ENCODE peak calls at places on chromosomes 16 and 17, in ten cellular contexts. O, V, I, N, T, S, P, K, A and U are unnamed samples.

GRCh38 chr16:67936876-67937605 is 391 bp upstream of the PSMB10 start:
- DNase-seq in O (no peak), V (no peak), I (no peak), N (peak), T (no peak), S (no peak), P (no peak), K (peak), A (no peak), U (no peak)

GRCh38 chr17:40075216-40076100 is 12.7 kb downstream of the THRA start:
- DNase-seq in O (peak), V (no peak), I (no peak), N (peak), T (peak), S (peak), P (no peak), K (peak), A (peak), U (no peak)

GRCh38 chr17:79084291-79085153 is 9.9 kb downstream of the ENGASE start:
- DNase-seq in O (no peak), V (no peak), I (no peak), N (no peak), T (no peak), S (no peak), P (no peak), K (no peak), A (no peak), U (no peak)

GRCh38 chr16:86985656-86986030 is 331.5 kb downstream of the C16orf95 start:
- DNase-seq in O (no peak), V (no peak), I (peak), N (no peak), T (no peak), S (no peak), P (no peak), K (no peak), A (no peak), U (no peak)

GRCh38 chr17:40490289-40490853 is 11.1 kb downstream of the TNS4 start:
- DNase-seq in O (no peak), V (peak), I (no peak), N (no peak), T (peak), S (no peak), P (peak), K (peak), A (peak), U (no peak)

GRCh38 chr17:50721194-50722010 is 2.0 kb downstream of the LUC7L3 start:
- DNase-seq in O (no peak), V (no peak), I (no peak), N (peak), T (peak), S (no peak), P (no peak), K (no peak), A (peak), U (no peak)

GRCh38 chr17:18084256-18084655 is 3.5 kb upstream of the DRG2 start:
- DNase-seq in O (no peak), V (no peak), I (no peak), N (no peak), T (no peak), S (no peak), P (no peak), K (no peak), A (no peak), U (no peak)

GRCh38 chr16:3193221-3194212 is 5.5 kb downstream of the OR1F1 start:
- DNase-seq in O (no peak), V (no peak), I (no peak), N (no peak), T (no peak), S (no peak), P (no peak), K (peak), A (no peak), U (no peak)

GRCh38 chr17:21008992-21009671 is 33.7 kb downstream of the USP22 start:
- DNase-seq in O (no peak), V (no peak), I (no peak), N (no peak), T (no peak), S (no peak), P (no peak), K (no peak), A (no peak), U (no peak)

GRCh38 chr17:55420067-55420775 is 1.4 kb downstream of the MMD start:
- DNase-seq in O (no peak), V (no peak), I (no peak), N (no peak), T (no peak), S (peak), P (no peak), K (no peak), A (no peak), U (no peak)